ENCODE peak calls at places on chromosomes 16 and 17, in seven cellular contexts. C is heart left ventricle; O is tibial artery; F is breast epithelium; X is CD8-positive, alpha-beta memory T cell; D is effector memory CD4-positive, alpha-beta T cell; Z is coronary artery. S is an unnamed sample.

GRCh38 chr17:571224-571623 is 143.4 kb downstream of the VPS53 start:
- DNase-seq in D (no peak), X (no peak), Z (no peak), C (no peak), F (no peak), O (no peak), S (no peak)

GRCh38 chr16:73949574-73950348 is 346.9 kb upstream of the PSMD7 start:
- DNase-seq in O (peak; percentile 30), X (no peak), D (no peak), F (no peak), Z (no peak), C (no peak), S (no peak)

GRCh38 chr16:1003551-1004347 is 22.2 kb downstream of the SOX8 start:
- DNase-seq in X (no peak), Z (no peak), D (peak; percentile 16), F (no peak), O (no peak), C (no peak), S (no peak)

GRCh38 chr16:71924710-71925109 is 29.4 kb downstream of the IST1 start:
- DNase-seq in F (no peak), X (no peak), C (no peak), O (no peak), D (no peak), Z (no peak), S (no peak)

GRCh38 chr17:44255915-44256314 is 12.0 kb downstream of the SLC4A1 start:
- DNase-seq in X (no peak), C (no peak), O (no peak), Z (no peak), D (no peak), F (no peak), S (no peak)

GRCh38 chr17:77325537-77325825 is 184.7 kb downstream of the SEC14L1 start:
- DNase-seq in C (no peak), X (no peak), F (no peak), D (no peak), Z (no peak), O (no peak), S (no peak)

GRCh38 chr16:89041571-89042481 is 51.8 kb upstream of the ACSF3 start:
- DNase-seq in O (no peak), F (no peak), D (no peak), Z (no peak), C (peak; percentile 25), X (no peak), S (no peak)

GRCh38 chr16:89345663-89346150 is 128.2 kb downstream of the ZNF778 start:
- DNase-seq in Z (no peak), F (no peak), O (no peak), C (no peak), D (no peak), X (no peak), S (no peak)

GRCh38 chr17:68384941-68385340 is 72.4 kb downstream of the WIPI1 start:
- DNase-seq in O (no peak), Z (peak; percentile 49), C (no peak), X (no peak), F (no peak), D (no peak), S (no peak)

GRCh38 chr17:9054146-9054545 is 32.8 kb downstream of the NTN1 start:
- DNase-seq in D (no peak), O (no peak), Z (no peak), F (no peak), X (no peak), C (no peak), S (no peak)

GRCh38 chr17:34980681-34981537 is 597 bp downstream of the LIG3 start:
- DNase-seq in Z (peak; percentile 84), O (peak; percentile 75), D (peak; percentile 37), F (peak; percentile 67), C (peak; percentile 80), X (peak; percentile 72), S (peak; percentile 89)

GRCh38 chr17:16351831-16352230 is 1.4 kb downstream of the CENPV start:
- DNase-seq in C (no peak), F (no peak), D (no peak), X (no peak), O (no peak), Z (no peak), S (no peak)

GRCh38 chr16:59909262-59909661 is 1175.1 kb upstream of the GOT2 start:
- DNase-seq in Z (no peak), O (no peak), F (no peak), C (no peak), X (no peak), D (no peak), S (no peak)
- H3K27ac ChIP-seq in Z (no peak overlapping the region), O (no peak overlapping the region), F (no peak overlapping the region), C (no peak overlapping the region), X (no peak overlapping the region), D (no peak overlapping the region), S (no peak overlapping the region)

GRCh38 chr17:75557852-75558665 is 29.5 kb upstream of the MYO15B start:
- DNase-seq in C (no peak), O (no peak), Z (no peak), X (no peak), F (no peak), D (no peak), S (no peak)
- H3K27ac ChIP-seq in C (no peak overlapping the region), O (no peak overlapping the region), Z (no peak overlapping the region), X (no peak overlapping the region), F (peak overlapping the region; percentile 82), D (no peak overlapping the region), S (peak overlapping the region; percentile 79)

DNA sequence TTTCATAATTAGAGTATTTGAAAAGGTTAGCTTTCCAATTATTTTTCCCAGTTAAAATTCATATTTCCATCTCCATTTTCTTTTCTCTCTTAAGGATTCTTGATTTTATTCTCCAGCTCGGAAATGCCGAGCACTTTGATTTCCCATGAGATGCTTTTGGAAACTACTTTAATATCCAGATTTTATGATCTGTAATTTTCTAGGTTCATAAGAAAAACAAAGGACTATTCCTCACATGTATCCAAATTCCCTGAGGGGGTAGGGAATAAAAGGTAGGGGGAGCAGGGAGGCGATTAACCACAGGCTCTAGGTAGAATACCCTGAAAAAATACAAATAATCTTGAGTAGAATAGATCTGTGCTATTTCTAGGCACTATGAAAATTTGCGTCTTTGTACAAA is 938 bp downstream of the RNF43 start:
- DNase-seq in O (no peak), D (no peak), C (no peak), X (no peak), F (no peak), Z (no peak), S (no peak)
- H3K27ac ChIP-seq in O (no peak overlapping the region), D (no peak overlapping the region), C (no peak overlapping the region), X (peak overlapping the region; percentile 28), F (peak overlapping the region; percentile 72), Z (no peak overlapping the region), S (no peak overlapping the region)

DNA sequence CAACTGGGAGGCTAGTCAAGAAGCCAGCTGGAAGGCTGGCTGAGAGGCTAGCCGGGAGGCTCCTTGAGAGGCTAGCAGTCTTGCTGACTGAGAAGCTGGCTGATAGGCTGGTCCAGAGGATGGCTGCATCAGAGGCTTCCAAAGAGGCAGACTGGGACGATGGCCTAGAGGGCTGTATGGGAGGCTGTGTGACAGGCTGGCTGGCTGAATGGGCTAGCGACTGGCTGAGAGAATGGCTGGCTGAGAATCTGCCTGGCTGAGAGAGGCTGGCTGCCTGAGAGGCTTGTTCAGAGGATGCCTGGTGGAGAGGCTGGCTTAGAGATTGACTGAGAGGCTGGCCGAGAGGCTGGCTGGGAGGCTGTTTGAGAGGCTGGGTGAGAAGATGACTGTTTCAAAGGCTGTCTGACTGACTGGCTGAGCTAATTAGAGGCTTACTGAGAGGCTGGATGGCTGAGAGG is 34.8 kb upstream of the ACSM2B start:
- DNase-seq in F (no peak), Z (no peak), X (no peak), C (peak; percentile 35), D (no peak), O (no peak), S (no peak)
- H3K27ac ChIP-seq in F (peak overlapping the region; percentile 1), Z (peak overlapping the region; percentile 95), X (no peak overlapping the region), C (no peak overlapping the region), D (no peak overlapping the region), O (peak overlapping the region; percentile 95), S (no peak overlapping the region)

DNA sequence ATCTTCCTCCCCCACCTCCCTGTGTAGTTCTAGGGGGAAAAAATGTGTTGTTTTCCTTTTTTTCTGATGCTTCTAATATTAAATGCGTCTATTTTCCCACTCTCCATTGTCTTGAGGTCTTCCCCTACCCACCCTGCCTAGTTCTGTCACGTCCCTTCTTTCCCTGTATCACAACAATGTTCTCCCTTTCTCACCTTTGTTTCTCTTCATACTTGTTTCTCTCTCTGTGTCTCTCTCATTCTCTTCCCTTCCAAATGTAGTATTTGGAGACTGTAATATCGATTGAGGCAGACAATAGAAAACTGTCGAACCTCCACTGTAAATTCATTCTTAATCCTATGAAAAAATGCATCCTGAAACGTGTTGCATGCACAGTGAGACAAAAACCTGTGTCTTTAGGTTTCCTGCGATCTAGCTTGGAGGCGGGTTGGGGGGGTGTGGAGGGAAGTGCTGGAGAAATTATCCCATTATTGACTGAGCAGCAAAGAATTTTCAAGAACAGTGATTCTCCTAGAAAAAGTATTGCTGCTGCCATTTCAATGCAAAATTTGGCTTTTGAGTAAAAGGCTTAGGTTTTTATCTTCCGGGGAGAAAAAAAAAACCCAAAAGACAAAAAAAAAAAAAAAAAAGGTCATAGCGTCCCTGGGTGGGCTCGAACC is 1.3 kb upstream of the PSMB3 start:
- DNase-seq in Z (peak; percentile 69), O (no peak), F (no peak), D (no peak), X (no peak), C (no peak), S (no peak)
- H3K27ac ChIP-seq in Z (peak overlapping the region; percentile 90), O (peak overlapping the region; percentile 8), F (peak overlapping the region; percentile 94), D (peak overlapping the region; percentile 86), X (peak overlapping the region; percentile 91), C (peak overlapping the region; percentile 27), S (peak overlapping the region; percentile 73)

DNA sequence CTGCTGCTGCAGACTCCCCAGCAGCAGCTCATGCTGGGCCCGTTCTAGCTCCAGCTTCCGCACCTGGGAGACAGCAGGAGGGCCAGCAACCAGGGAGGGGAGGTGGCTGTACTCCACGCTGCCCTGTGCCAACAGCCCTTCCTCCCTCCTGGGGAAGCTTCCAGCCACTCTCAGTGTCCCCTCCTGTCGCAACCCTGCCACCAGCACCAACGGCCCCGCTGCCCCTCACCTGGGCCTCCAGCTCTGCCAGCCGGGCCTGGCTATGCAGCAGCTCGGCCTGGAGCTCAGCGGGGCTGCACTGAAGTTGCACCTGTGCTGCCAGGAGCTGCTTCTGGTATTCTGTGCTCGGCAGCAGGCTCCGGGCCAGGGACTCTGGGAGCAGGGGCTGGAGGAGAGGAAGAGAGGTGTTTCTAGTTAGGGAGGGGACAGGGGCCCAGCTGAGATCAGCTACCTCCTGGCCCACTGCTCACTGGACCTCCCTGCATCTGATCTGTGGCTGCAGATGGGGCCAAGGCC is 15.4 kb upstream of the MRPL38 start:
- DNase-seq in D (no peak), F (no peak), C (no peak), O (no peak), X (no peak), Z (no peak), S (no peak)
- H3K27ac ChIP-seq in D (no peak overlapping the region), F (no peak overlapping the region), C (no peak overlapping the region), O (no peak overlapping the region), X (no peak overlapping the region), Z (no peak overlapping the region), S (no peak overlapping the region)

S was measured in caudate nucleus.